ENCODE peak calls at places on chromosomes 1 and 21, in eight cellular contexts. Q, E, X, B, L, F, G and W are unnamed samples. For H3K4me1, the result is how much of the 10 kb centered on the place peaks cover.

GRCh38 chr1:152870831-152871730 is 7.0 kb upstream of the SMCP start:
- DNase-seq in Q (peak), E (no peak), X (no peak), B (peak), L (no peak), F (no peak), G (no peak), W (no peak)

GRCh38 chr1:246608616-246609376 is 42.5 kb downstream of the CNST start:
- DNase-seq in Q (peak), E (peak), X (peak), B (peak), L (peak), F (peak), G (peak), W (peak)

GRCh38 chr1:86487131-86487804 is 18.5 kb downstream of the CLCA1 start:
- DNase-seq in Q (peak), E (no peak), X (peak), B (no peak), L (peak), F (no peak), G (no peak), W (no peak)

GRCh38 chr1:162674018-162674608 is 41.8 kb downstream of the DDR2 start:
- DNase-seq in Q (peak), E (no peak), X (no peak), B (no peak), L (no peak), F (no peak), G (no peak), W (no peak)

GRCh38 chr21:43761886-43762285 is 14.2 kb downstream of the CSTB start:
- DNase-seq in Q (no peak), E (no peak), X (no peak), B (no peak), L (no peak), F (no peak), G (no peak), W (no peak)

GRCh38 chr1:209808059-209808494 is 2.1 kb upstream of the IRF6 start:
- DNase-seq in Q (peak), E (peak), X (peak), B (no peak), L (no peak), F (peak), G (peak), W (no peak)

GRCh38 chr21:40186036-40186435 is 318.8 kb downstream of the PCP4 start:
- DNase-seq in Q (no peak), E (no peak), X (no peak), B (peak), L (peak), F (no peak), G (peak), W (no peak)

GRCh38 chr1:162536511-162536910 is 25.0 kb upstream of the UAP1 start:
- DNase-seq in Q (peak), E (no peak), X (peak), B (no peak), L (no peak), F (no peak), G (no peak), W (no peak)

GRCh38 chr1:184167352-184167751 is 115.8 kb downstream of the TSEN15 start:
- DNase-seq in Q (no peak), E (no peak), X (no peak), B (no peak), L (no peak), F (no peak), G (no peak), W (no peak)

GRCh38 chr1:115340879-115341278 is 2.8 kb upstream of the NGF start:
- DNase-seq in Q (no peak), E (no peak), X (no peak), B (no peak), L (no peak), F (no peak), G (no peak), W (no peak)

GRCh38 chr1:17314491-17314971 is 6.5 kb downstream of the PADI4 start:
- DNase-seq in Q (no peak), E (no peak), X (no peak), B (no peak), L (no peak), F (no peak), G (no peak), W (no peak)

GRCh38 chr1:207825719-207826556 is 74.1 kb downstream of the CD46 start:
- DNase-seq in Q (peak), E (peak), X (no peak), B (peak), L (peak), F (no peak), G (peak), W (no peak)

GRCh38 chr1:247367786-247368342 is 36.2 kb upstream of the ZNF496 start:
- DNase-seq in Q (peak), E (no peak), X (peak), B (no peak), L (no peak), F (no peak), G (no peak), W (no peak)

GRCh38 chr1:94863297-94863911 is 43.2 kb downstream of the SLC44A3 start:
- DNase-seq in Q (peak), E (no peak), X (no peak), B (peak), L (no peak), F (no peak), G (no peak), W (peak)

GRCh38 chr1:162206749-162207635 is 137.5 kb downstream of the NOS1AP start:
- DNase-seq in Q (no peak), E (peak), X (no peak), B (peak), L (no peak), F (no peak), G (no peak), W (no peak)

GRCh38 chr1:151720974-151721787 is at the start of gene RIIAD1:
- DNase-seq in Q (no peak), E (no peak), X (peak), B (peak), L (peak), F (peak), G (no peak), W (no peak)

GRCh38 chr1:110019790-110020189 is 14.6 kb upstream of the STRIP1 start:
- DNase-seq in Q (no peak), E (no peak), X (no peak), B (no peak), L (no peak), F (no peak), G (no peak), W (no peak)

GRCh38 chr1:33137800-33138199 is 44.0 kb downstream of the TRIM62 start:
- DNase-seq in Q (peak), E (no peak), X (no peak), B (peak), L (no peak), F (peak), G (peak), W (no peak)

GRCh38 chr1:77948841-77949424 is 29.9 kb downstream of the FUBP1 start:
- DNase-seq in Q (peak), E (no peak), X (peak), B (peak), L (no peak), F (peak), G (peak), W (no peak)

GRCh38 chr1:195898924-195899323 is 709.3 kb downstream of the KCNT2 start:
- DNase-seq in Q (no peak), E (no peak), X (no peak), B (no peak), L (no peak), F (no peak), G (no peak), W (no peak)

GRCh38 chr1:204443871-204444581 is 32.4 kb upstream of the PPP1R15B start:
- DNase-seq in Q (no peak), E (no peak), X (no peak), B (no peak), L (no peak), F (no peak), G (no peak), W (no peak)

GRCh38 chr1:6922096-6922931 is 137.1 kb downstream of the CAMTA1 start:
- DNase-seq in Q (peak), E (no peak), X (peak), B (peak), L (peak), F (peak), G (peak), W (no peak)

GRCh38 chr1:165397945-165398344 is 41.4 kb upstream of the LMX1A start:
- DNase-seq in Q (peak), E (no peak), X (peak), B (peak), L (peak), F (no peak), G (no peak), W (no peak)

GRCh38 chr21:46095814-46096595 is 1.9 kb upstream of the COL6A2 start:
- DNase-seq in Q (no peak), E (no peak), X (peak), B (no peak), L (no peak), F (no peak), G (no peak), W (peak)

GRCh38 chr1:55768345-55768952 is 553.3 kb upstream of the USP24 start:
- DNase-seq in Q (no peak), E (no peak), X (no peak), B (no peak), L (no peak), F (peak), G (no peak), W (no peak)

GRCh38 chr1:193185861-193186714 is at the start of gene B3GALT2:
- DNase-seq in Q (peak), E (no peak), X (no peak), B (peak), L (peak), F (peak), G (peak), W (no peak)

GRCh38 chr1:217919683-217920502 is 288.7 kb downstream of the SPATA17 start:
- DNase-seq in Q (no peak), E (no peak), X (peak), B (no peak), L (no peak), F (no peak), G (no peak), W (no peak)

GRCh38 chr1:182259229-182259872 is 132.2 kb downstream of the GLUL start:
- DNase-seq in Q (no peak), E (peak), X (no peak), B (peak), L (peak), F (no peak), G (peak), W (no peak)

GRCh38 chr1:183209533-183210158 is 23.6 kb downstream of the LAMC2 start:
- DNase-seq in Q (peak), E (no peak), X (peak), B (no peak), L (no peak), F (no peak), G (peak), W (no peak)

GRCh38 chr1:226872455-226872854 is 2.0 kb downstream of the PSEN2 start:
- DNase-seq in Q (peak), E (no peak), X (no peak), B (peak), L (no peak), F (no peak), G (peak), W (no peak)

DNA sequence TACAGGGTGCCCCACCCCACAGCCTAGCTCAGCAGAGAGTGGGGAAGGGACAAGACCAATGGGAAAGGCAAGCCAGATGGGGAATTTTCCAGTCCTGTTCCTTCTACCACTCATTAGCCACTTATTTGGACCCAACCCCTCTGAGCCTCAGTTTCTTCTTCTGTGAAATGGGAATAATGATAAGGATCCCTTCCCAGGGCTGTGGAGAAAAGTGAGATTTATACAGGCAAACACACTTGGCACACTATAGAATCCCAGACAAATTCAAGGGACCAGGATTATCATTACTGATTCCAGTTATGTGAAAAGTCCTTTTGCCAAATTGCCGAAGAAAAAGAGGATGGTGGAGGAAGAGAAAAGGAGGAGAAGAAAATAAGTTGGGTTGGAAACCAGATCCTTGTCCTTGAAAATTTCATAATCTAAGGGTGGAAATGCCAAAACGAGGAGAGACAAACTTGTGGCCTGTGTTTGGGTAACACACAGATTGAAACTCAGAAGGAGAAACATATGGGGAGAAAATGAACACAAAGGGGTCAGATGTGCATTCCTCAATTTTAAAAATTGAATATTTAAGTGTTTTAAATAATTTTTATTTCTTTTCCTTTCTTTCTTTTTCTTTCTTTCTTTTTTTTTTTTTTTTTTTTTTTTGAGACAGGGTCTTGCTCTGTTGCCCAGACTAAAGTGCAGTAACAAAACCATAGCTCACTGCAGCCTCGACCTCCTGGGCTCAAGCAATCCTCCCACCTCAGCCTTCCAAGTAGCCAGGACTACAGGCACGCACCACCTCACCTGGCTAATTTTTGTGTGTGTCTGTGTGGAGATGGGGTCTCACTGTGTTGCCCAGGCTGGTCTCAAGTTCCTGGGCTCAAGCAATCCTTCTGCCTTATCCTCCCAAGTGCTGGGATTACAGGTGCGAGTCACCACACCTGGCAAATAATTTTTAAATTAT is 9.6 kb downstream of the CAPN2 start:
- DNase-seq in Q (no peak), E (no peak), X (no peak), B (no peak), L (no peak), F (no peak), G (no peak), W (no peak)
- H3K4me1 ChIP-seq in Q (under half), E (half or more), X (half or more), B (under half), L (under half), F (under half), G (under half), W (under half)

GRCh38 chr1:97186381-97186780 is 464.8 kb downstream of the PTBP2 start:
- DNase-seq in Q (no peak), E (no peak), X (no peak), B (peak), L (no peak), F (no peak), G (no peak), W (no peak)
- TF ChIP-seq CTCF in Q (no peak), E (no peak), X (peak), B (no peak), L (no peak), F (peak), G (no peak), W (no peak)

DNA sequence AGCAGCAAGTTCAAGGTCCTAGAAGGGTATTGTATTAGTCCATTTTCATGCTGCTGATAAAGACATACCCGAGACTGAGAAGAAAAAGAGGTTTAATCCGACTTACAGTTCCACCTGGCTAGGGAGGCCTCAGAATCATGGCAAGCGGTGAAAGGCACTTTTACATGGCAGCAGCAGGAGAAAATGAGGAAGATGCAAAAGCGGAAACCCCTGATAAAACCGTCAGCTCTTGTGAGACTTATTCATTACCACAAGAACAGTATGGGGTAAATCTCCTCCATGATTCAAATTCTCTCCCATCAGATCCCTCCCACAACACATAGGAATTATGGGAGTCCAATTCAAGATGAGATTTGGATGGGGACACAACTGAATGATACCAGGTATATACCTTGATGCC is 409.5 kb downstream of the NTNG1 start:
- DNase-seq in Q (no peak), E (no peak), X (no peak), B (no peak), L (no peak), F (no peak), G (no peak), W (no peak)
- H3K4me1 ChIP-seq in Q (under half), E (under half), X (under half), B (under half), L (under half), F (under half), G (under half), W (under half)

GRCh38 chr1:166676981-166677380 is 162.3 kb upstream of the POGK start:
- DNase-seq in Q (no peak), E (no peak), X (no peak), B (no peak), L (no peak), F (no peak), G (no peak), W (no peak)
- TF ChIP-seq CTCF in Q (no peak), E (no peak), X (no peak), B (no peak), L (no peak), F (no peak), G (no peak), W (no peak)

GRCh38 chr1:35179864-35180263 is 13.1 kb downstream of the SFPQ start:
- DNase-seq in Q (no peak), E (no peak), X (no peak), B (no peak), L (no peak), F (no peak), G (no peak), W (no peak)
- H3K4me1 ChIP-seq in Q (under half), E (under half), X (under half), B (under half), L (under half), F (under half), G (under half), W (under half)